ENCODE peak calls at places on chromosome 20, in five cellular contexts. G is GM13977, P is psoas muscle, O is RWPE1, K is lower leg skin. Z is an unnamed sample.
A peak's percentile ranks its signal among the peaks of the same experiment; 100 is the strongest.

GRCh38 chr20:35077872-35078271 is 14.7 kb downstream of the TRPC4AP start:
- DNase-seq in P (no peak), G (no peak), O (no peak), K (no peak), Z (no peak)

GRCh38 chr20:15627089-15627488 is 946.2 kb downstream of the KIF16B start:
- DNase-seq in K (no peak), O (no peak), G (no peak), P (no peak), Z (no peak)

GRCh38 chr20:54061106-54061881 is 9.1 kb downstream of the BCAS1 start:
- DNase-seq in P (no peak), O (peak; percentile 73), G (no peak), K (no peak), Z (no peak)

GRCh38 chr20:51665543-51666118 is 102.6 kb downstream of the ATP9A start:
- DNase-seq in K (no peak), O (no peak), G (no peak), P (no peak), Z (no peak)

GRCh38 chr20:63062188-63063140 is 55.7 kb upstream of the BHLHE23 start:
- DNase-seq in K (peak; percentile 49), G (no peak), O (no peak), P (peak; percentile 7), Z (no peak)

GRCh38 chr20:39897058-39897457 is 792.0 kb downstream of the MAFB start:
- DNase-seq in O (no peak), K (no peak), P (no peak), G (no peak), Z (no peak)

GRCh38 chr20:62611794-62612193 is 30.5 kb upstream of the SLCO4A1 start:
- DNase-seq in O (no peak), P (no peak), G (no peak), K (no peak), Z (no peak)

GRCh38 chr20:25389381-25389857 is 1.2 kb downstream of the ABHD12 start:
- DNase-seq in K (no peak), G (no peak), O (no peak), P (no peak), Z (no peak)

GRCh38 chr20:47972916-47973309 is 187.6 kb upstream of the SULF2 start:
- DNase-seq in K (no peak), O (no peak), G (no peak), P (no peak), Z (no peak)

GRCh38 chr20:50866036-50866685 is 65.1 kb downstream of the ADNP start:
- DNase-seq in K (no peak), P (peak; percentile 30), O (no peak), G (no peak), Z (peak; percentile 22)

GRCh38 chr20:62493253-62493885 is 17.6 kb upstream of the GATA5 start:
- DNase-seq in P (no peak), G (no peak), O (no peak), K (no peak), Z (no peak)

GRCh38 chr20:2900845-2901592 is 27.7 kb downstream of the PTPRA start:
- DNase-seq in P (no peak), O (no peak), K (no peak), G (peak; percentile 49), Z (peak; percentile 68)

GRCh38 chr20:48673485-48673884 is 154.3 kb downstream of the PREX1 start:
- DNase-seq in P (no peak), K (no peak), G (no peak), O (no peak), Z (no peak)

GRCh38 chr20:19928379-19929360 is 88.5 kb upstream of the NAA20 start:
- DNase-seq in G (no peak), O (peak; percentile 92), P (no peak), K (no peak), Z (no peak)

GRCh38 chr20:53872561-53873248 is 197.7 kb downstream of the BCAS1 start:
- DNase-seq in G (peak; percentile 48), K (peak; percentile 53), P (no peak), O (no peak), Z (peak; percentile 47)

GRCh38 chr20:62696999-62697398 is 11.6 kb upstream of the NTSR1 start:
- DNase-seq in K (no peak), G (no peak), P (no peak), O (no peak), Z (no peak)

GRCh38 chr20:16752901-16753300 is 4.7 kb downstream of the OTOR start:
- DNase-seq in K (no peak), G (no peak), O (no peak), P (no peak), Z (no peak)

GRCh38 chr20:62011403-62011791 is 54.3 kb downstream of the TAF4 start:
- DNase-seq in K (no peak), O (peak; percentile 28), P (no peak), G (no peak), Z (no peak)

GRCh38 chr20:48789781-48790544 is 37.8 kb downstream of the PREX1 start:
- DNase-seq in P (no peak), G (peak; percentile 55), O (no peak), K (no peak), Z (no peak)

GRCh38 chr20:1939270-1939595 is 44.0 kb downstream of the SIRPA start:
- DNase-seq in G (no peak), O (no peak), K (peak; percentile 43), P (no peak), Z (no peak)

GRCh38 chr20:6265204-6265904 is 142.5 kb upstream of the FERMT1 start:
- DNase-seq in O (peak; percentile 59), K (no peak), P (no peak), G (peak; percentile 16), Z (peak; percentile 27)

GRCh38 chr20:62089393-62089792 is 23.7 kb upstream of the TAF4 start:
- DNase-seq in O (no peak), P (peak; percentile 69), K (no peak), G (no peak), Z (no peak)

GRCh38 chr20:43458422-43458924 is 777 bp downstream of the SRSF6 start:
- DNase-seq in P (no peak), K (peak; percentile 88), O (no peak), G (no peak), Z (no peak)

GRCh38 chr20:10653593-10654288 is 20.1 kb downstream of the JAG1 start:
- DNase-seq in G (no peak), P (no peak), K (no peak), O (no peak), Z (no peak)

GRCh38 chr20:5991623-5992441 is 41.4 kb downstream of the MCM8 start:
- DNase-seq in P (no peak), G (no peak), O (no peak), K (no peak), Z (no peak)

GRCh38 chr20:34977365-34978091 is 21.9 kb downstream of the MYH7B start:
- DNase-seq in K (no peak), G (no peak), P (no peak), O (no peak), Z (no peak)

GRCh38 chr20:3168079-3168828 is 5.1 kb downstream of the LZTS3 start:
- DNase-seq in P (no peak), O (no peak), G (peak; percentile 46), K (peak; percentile 79), Z (peak; percentile 27)

GRCh38 chr20:62606551-62607201 is 35.6 kb upstream of the SLCO4A1 start:
- DNase-seq in G (no peak), O (no peak), K (no peak), P (peak; percentile 80), Z (no peak)

GRCh38 chr20:9319687-9320384 is 194.6 kb upstream of the LAMP5 start:
- DNase-seq in G (no peak), K (no peak), O (no peak), P (no peak), Z (no peak)

GRCh38 chr20:21099653-21100589 is 6.2 kb downstream of the LINC00237 start:
- DNase-seq in P (peak; percentile 61), O (peak; percentile 57), K (peak; percentile 90), G (peak; percentile 64), Z (peak; percentile 61)

GRCh38 chr20:50320910-50321796 is 130.5 kb downstream of the CEBPB start:
- DNase-seq in G (no peak), O (peak; percentile 100), P (peak; percentile 94), K (peak; percentile 98), Z (no peak)

GRCh38 chr20:37102571-37102970 is 6.8 kb upstream of the RBL1 start:
- DNase-seq in O (no peak), K (peak; percentile 81), G (no peak), P (no peak), Z (no peak)

GRCh38 chr20:59149678-59150504 is 13.7 kb upstream of the ZNF831 start:
- DNase-seq in K (peak; percentile 89), P (no peak), G (no peak), O (no peak), Z (no peak)

GRCh38 chr20:61926796-61927192 is 138.9 kb downstream of the TAF4 start:
- DNase-seq in K (no peak), G (no peak), P (peak; percentile 7), O (no peak), Z (no peak)

GRCh38 chr20:44552568-44552949 is 29.8 kb upstream of the PKIG start:
- DNase-seq in G (no peak), O (no peak), P (no peak), K (no peak), Z (no peak)
- TF ChIP-seq CTCF in G (no peak), O (no peak), P (no peak), K (no peak), Z (no peak)

DNA sequence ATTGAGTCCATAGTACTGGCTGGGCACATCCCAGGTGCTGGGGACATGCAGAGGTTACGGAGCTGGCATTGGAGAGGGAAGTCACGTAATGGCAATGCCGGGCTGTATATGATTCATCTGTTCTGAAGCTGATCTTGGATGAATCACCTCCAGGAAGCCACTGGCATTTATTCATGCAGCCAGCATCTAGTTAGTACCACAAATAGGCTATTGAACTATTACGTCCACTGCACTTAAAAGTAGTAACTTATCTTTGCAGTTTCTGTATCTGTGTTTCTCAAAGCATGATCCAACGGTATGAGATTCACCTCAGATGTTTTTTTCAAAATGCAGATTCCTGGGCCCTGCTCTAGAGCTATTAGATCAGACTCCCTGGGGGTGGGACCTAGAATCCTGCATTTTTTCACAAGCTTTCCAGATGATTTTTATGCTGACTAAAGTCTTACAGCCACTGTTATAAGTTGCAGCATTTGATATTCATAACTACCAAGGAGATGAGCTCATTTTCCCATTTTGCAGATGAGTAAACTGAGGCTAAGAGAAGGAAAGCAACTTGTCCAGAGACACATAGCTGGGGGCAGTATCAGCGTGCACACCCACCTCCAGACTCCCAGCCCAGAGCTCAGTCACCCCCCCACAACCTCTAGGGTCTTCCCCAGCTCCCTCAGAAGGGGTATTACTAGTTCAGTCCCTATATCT is 44.0 kb upstream of the ID1 start:
- DNase-seq in G (no peak), P (peak; percentile 68), O (peak; percentile 96), K (no peak), Z (no peak)
- TF ChIP-seq CTCF in G (no peak), P (no peak), O (no peak), K (no peak), Z (no peak)

GRCh38 chr20:4522310-4522709 is 199.4 kb upstream of the PRND start:
- DNase-seq in G (no peak), O (no peak), K (no peak), P (no peak), Z (no peak)

GRCh38 chr20:4519530-4519929 is 202.2 kb upstream of the PRND start:
- DNase-seq in K (no peak), P (no peak), G (peak; percentile 42), O (no peak), Z (peak; percentile 42)

GRCh38 chr20:4521170-4521968 is 200.3 kb upstream of the PRND start:
- DNase-seq in K (no peak), P (no peak), O (no peak), G (no peak), Z (no peak)

GRCh38 chr20:4524792-4525191 is 196.9 kb upstream of the PRND start:
- DNase-seq in G (no peak), K (no peak), P (no peak), O (no peak), Z (no peak)

GRCh38 chr20:4524307-4524706 is 197.4 kb upstream of the PRND start:
- DNase-seq in G (no peak), K (no peak), O (no peak), P (no peak), Z (no peak)
- TF ChIP-seq CTCF in G (no peak), K (no peak), O (no peak), P (no peak), Z (no peak)

GRCh38 chr20:22180244-22180643 is 404.1 kb downstream of the FOXA2 start:
- DNase-seq in K (no peak), G (no peak), P (no peak), O (peak; percentile 11), Z (no peak)
- TF ChIP-seq CTCF in K (no peak), G (peak; percentile 19), P (no peak), O (no peak), Z (no peak)

Z was measured in GM13976.